ENCODE peak calls at places on chromosomes 1 and 21, in four cellular contexts. D is A549, I is HepG2, O is K562. W is an unnamed sample.
A peak's percentile ranks its signal among the peaks of the same experiment; 100 is the strongest.

GRCh38 chr1:24635195-24635843 is 7.8 kb upstream of the SRRM1 start:
- DNase-seq in D (peak; percentile 60), O (peak; percentile 37), I (peak; percentile 72), W (peak; percentile 83)

GRCh38 chr21:29671728-29672127 is 268.1 kb downstream of the GRIK1 start:
- DNase-seq in I (no peak), D (no peak), O (no peak), W (no peak)

GRCh38 chr1:228013322-228014234 is 6.8 kb downstream of the WNT3A start:
- DNase-seq in I (no peak), D (no peak), O (no peak), W (no peak)

GRCh38 chr1:100883963-100884362 is 10.7 kb downstream of the EXTL2 start:
- DNase-seq in D (peak; percentile 10), O (no peak), I (peak; percentile 28), W (peak; percentile 71)

GRCh38 chr1:53621144-53621543 is 117.8 kb downstream of the GLIS1 start:
- DNase-seq in D (no peak), I (no peak), O (no peak), W (no peak)

GRCh38 chr1:187294421-187295201 is 465.9 kb downstream of the PLA2G4A start:
- DNase-seq in I (no peak), O (no peak), D (no peak), W (no peak)

GRCh38 chr1:60132985-60133673 is 59.6 kb upstream of the C1orf87 start:
- DNase-seq in I (no peak), D (no peak), O (no peak), W (peak; percentile 50)

GRCh38 chr1:180131510-180131909 is 23.2 kb upstream of the QSOX1 start:
- DNase-seq in O (no peak), D (no peak), I (peak; percentile 11), W (peak; percentile 98)

GRCh38 chr1:47444578-47445465 is 7.0 kb downstream of the FOXD2 start:
- DNase-seq in O (peak; percentile 36), I (no peak), D (peak; percentile 35), W (peak; percentile 10)

GRCh38 chr21:29240136-29240535 is 58.6 kb upstream of the BACH1 start:
- DNase-seq in O (no peak), I (no peak), D (no peak), W (no peak)

DNA sequence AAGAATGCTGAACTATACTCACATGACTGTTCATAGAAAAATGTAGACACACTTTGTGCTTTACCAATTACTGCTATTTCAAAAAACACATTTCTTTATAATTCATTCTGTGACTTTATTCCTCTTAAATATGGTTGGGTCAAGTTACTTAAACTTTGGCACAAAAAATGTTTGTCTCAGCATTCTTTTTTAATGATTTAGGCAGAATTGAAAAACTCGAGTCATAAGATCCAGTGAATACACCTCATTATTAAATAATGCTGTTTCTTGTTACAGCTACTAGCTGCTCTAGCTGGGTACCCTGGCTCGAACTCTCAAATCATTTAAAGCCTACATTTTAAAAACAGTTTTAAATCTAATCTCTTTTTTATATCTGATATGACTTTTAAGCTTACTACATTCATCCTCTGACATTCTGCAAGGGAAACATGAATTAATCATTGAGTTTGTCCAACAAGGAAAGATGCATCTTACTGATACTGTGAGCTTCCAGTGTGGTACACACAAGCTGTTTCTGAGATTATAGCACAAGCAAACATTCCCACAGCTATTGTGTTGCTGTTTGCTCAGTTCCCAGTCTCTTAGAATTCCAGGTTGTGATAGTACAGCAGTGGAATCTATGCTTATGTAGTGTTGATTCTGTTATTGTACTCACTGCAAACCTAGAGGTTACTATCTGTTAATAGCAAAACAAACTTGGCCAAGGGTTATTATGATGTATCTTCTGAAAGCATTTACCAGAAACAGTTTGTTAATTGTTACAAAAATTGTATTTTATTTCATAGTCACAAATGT is 746.5 kb downstream of the USP25 start:
- DNase-seq in O (no peak), I (no peak), D (no peak), W (no peak)
- TF ChIP-seq MAZ in O (no peak), I (no peak), D (no peak), W (no peak)

DNA sequence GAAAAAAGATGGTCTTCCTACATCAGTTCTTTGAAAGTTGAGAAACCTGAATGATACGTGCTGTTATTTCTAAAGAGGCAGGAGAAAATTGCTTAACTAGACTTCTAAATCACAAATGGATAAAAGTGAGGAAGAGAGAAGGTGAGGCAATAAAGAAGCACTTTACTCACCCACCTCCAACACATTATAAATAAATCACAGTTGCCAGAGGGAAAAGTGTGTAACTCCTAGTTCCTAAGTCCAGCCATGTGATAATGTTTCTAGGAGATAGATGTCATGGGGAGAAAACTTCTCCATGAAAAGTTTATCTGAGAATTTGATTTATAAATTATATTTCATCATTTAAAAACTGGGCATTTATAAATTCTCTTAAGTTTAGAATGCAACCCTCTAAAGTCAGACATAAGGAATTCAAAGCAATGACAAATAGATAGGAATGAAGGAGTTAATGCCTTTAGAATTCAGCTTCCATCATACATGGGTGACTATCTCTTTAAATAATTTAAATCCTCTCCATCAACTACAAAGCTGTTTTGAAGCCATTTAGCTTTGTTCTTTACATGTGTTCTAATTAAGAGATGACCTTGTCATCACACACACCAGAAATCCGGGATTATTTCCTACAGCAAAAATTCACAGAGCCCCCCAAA is 60.0 kb downstream of the NRIP1 start:
- DNase-seq in I (no peak), O (no peak), D (no peak), W (peak; percentile 73)
- TF ChIP-seq MAZ in I (no peak), O (no peak), D (no peak), W (no peak)

DNA sequence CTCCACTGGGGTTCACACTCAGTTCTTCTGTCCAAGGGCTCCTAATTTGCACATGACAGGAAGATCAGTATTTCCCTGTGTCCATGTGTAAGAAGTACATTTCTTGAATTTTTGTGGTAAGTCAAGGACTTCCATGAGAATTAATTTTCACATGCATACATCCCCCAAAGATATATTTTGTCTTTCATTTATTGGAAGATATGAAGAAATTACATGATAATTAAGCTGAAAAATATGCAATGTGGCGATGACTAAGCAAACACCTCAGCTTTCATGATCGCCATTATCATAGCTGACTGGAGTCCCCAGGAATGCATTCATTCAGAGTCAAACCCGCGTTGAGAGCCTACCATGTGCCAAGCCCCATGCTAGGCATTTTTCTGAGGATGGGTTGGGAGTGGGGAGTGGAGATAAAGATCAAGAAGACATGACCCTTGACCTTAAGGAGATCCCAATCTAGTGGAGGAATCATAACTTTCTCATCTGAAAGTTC is 104.6 kb upstream of the F3 start:
- DNase-seq in I (no peak), D (no peak), O (no peak), W (peak; percentile 86)
- TF ChIP-seq MAZ in I (no peak), D (no peak), O (no peak), W (no peak)

GRCh38 chr1:203661572-203661971 is 34.9 kb downstream of the ATP2B4 start:
- DNase-seq in D (no peak), I (peak; percentile 55), O (no peak), W (no peak)
- TF ChIP-seq MAZ in D (no peak), I (no peak), O (no peak), W (no peak)

GRCh38 chr1:68046885-68047658 is 3.4 kb downstream of the DIRAS3 start:
- DNase-seq in D (no peak), O (no peak), I (no peak), W (no peak)

GRCh38 chr1:68047659-68048026 is 2.8 kb downstream of the DIRAS3 start:
- DNase-seq in D (no peak), O (no peak), I (no peak), W (no peak)

GRCh38 chr1:68046423-68046822 is 4.0 kb downstream of the DIRAS3 start:
- DNase-seq in O (no peak), I (no peak), D (no peak), W (no peak)

GRCh38 chr1:68049941-68050878 is at the start of gene DIRAS3:
- DNase-seq in O (no peak), I (no peak), D (peak; percentile 21), W (peak; percentile 60)

GRCh38 chr1:68051475-68051874 is 1.0 kb upstream of the DIRAS3 start:
- DNase-seq in O (no peak), I (no peak), D (no peak), W (peak; percentile 68)
- TF ChIP-seq MAZ in O (no peak), I (no peak), D (no peak), W (no peak)

GRCh38 chr1:38788937-38789336 is 70.6 kb downstream of the RRAGC start:
- DNase-seq in I (no peak), O (no peak), D (no peak), W (no peak)
- TF ChIP-seq MAZ in I (no peak), O (no peak), D (no peak), W (no peak)

GRCh38 chr21:38402291-38402690 is 96.0 kb downstream of the ERG start:
- DNase-seq in O (no peak), D (no peak), I (no peak), W (no peak)
- TF ChIP-seq MAZ in O (no peak), D (no peak), I (no peak), W (no peak)

DNA sequence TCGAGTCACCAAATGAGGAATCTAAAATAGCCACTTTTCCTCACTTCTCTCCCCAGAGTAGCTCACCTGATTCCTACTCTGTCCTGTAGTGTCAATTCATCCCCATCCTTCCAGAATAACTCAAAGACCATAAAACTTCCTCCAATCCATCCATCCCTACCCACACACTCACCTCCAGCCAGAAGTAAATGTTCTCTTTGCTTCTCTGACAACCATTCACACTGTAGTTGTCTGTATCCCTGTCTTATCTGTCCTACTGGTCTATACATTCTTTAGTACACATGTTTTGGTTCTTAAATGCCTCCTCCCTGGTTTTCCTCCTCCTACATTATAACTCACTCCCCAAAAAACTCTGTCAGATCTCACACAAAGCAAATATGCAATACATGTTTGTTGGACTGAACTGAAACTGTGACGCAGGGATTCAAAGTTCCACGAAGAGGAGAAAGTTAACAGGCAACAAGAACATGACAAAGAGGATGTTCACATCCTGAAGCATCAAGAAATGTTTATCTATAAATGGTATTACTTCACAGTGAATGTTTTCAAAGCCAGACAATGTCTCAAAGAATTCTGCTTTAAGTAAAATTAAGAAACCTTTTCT is 11.0 kb downstream of the TP53BP2 start:
- DNase-seq in O (no peak), I (no peak), D (no peak), W (peak; percentile 95)
- TF ChIP-seq MAZ in O (no peak), I (no peak), D (no peak), W (no peak)

GRCh38 chr1:67213164-67213563 is 46.9 kb downstream of the IL23R start:
- DNase-seq in I (peak; percentile 36), O (peak; percentile 39), D (peak; percentile 7), W (peak; percentile 17)
- TF ChIP-seq MAZ in I (no peak), O (no peak), D (no peak), W (no peak)